ENCODE peak calls at places on chromosomes 4 and X, in seven cellular contexts. T is CD4-positive, alpha-beta memory T cell; R is progenitor cell of endocrine pancreas; K is foreskin melanocyte; Z is fibroblast of lung; H is effector CD4-positive, alpha-beta T cell; I is BJ. A is an unnamed sample.

GRCh38 chrX:140505421-140506337 is 810 bp upstream of the SOX3 start:
- DNase-seq in R (no peak), I (no peak), H (no peak), T (no peak), Z (no peak), K (no peak), A (no peak)

GRCh38 chr4:150343796-150344195 is 238.2 kb upstream of the MAB21L2 start:
- DNase-seq in T (no peak), I (no peak), K (no peak), H (no peak), R (no peak), Z (no peak), A (no peak)

GRCh38 chr4:1409806-1410425 is 3.7 kb upstream of the NKX1-1 start:
- DNase-seq in I (no peak), K (no peak), Z (no peak), R (no peak), H (no peak), T (no peak), A (no peak)

GRCh38 chrX:13897571-13897970 is 80.7 kb upstream of the GPM6B start:
- DNase-seq in K (no peak), Z (peak), H (no peak), T (no peak), R (no peak), I (no peak), A (no peak)

GRCh38 chr4:13766722-13767495 is 139.4 kb upstream of the BOD1L1 start:
- DNase-seq in K (no peak), Z (no peak), R (no peak), T (no peak), I (no peak), H (no peak), A (no peak)

GRCh38 chrX:153634236-153634635 is 12.8 kb upstream of the DUSP9 start:
- DNase-seq in H (no peak), K (no peak), R (no peak), T (no peak), I (no peak), Z (no peak), A (no peak)

GRCh38 chr4:2371765-2372487 is 46.5 kb downstream of the ZFYVE28 start:
- DNase-seq in H (no peak), I (no peak), K (no peak), R (no peak), T (no peak), Z (no peak), A (no peak)

GRCh38 chrX:21374994-21375794 is 976 bp downstream of the CNKSR2 start:
- DNase-seq in T (no peak), R (peak), K (no peak), I (no peak), Z (no peak), H (no peak), A (peak)

GRCh38 chr4:154559141-154559841 is 3.5 kb upstream of the FGB start:
- DNase-seq in I (no peak), R (no peak), H (no peak), Z (peak), K (peak), T (no peak), A (peak)

GRCh38 chr4:41668024-41668423 is 80.5 kb downstream of the PHOX2B start:
- DNase-seq in Z (no peak), I (no peak), H (no peak), R (no peak), T (no peak), K (no peak), A (no peak)

GRCh38 chr4:78529569-78530209 is 21.9 kb upstream of the ANXA3 start:
- DNase-seq in H (no peak), R (no peak), Z (peak), K (no peak), I (peak), T (no peak), A (no peak)

GRCh38 chr4:140870427-140870826 is 114.2 kb upstream of the TBC1D9 start:
- DNase-seq in T (no peak), I (no peak), H (no peak), R (no peak), Z (no peak), K (no peak), A (no peak)

GRCh38 chr4:159540501-159540900 is 437.6 kb downstream of the RAPGEF2 start:
- DNase-seq in R (no peak), H (no peak), I (no peak), K (no peak), Z (no peak), T (no peak), A (peak)